ENCODE peak calls at places on chromosomes 6 and 20, in eight cellular contexts. One of them, this sample, is unnamed.

GRCh38 chr20:4544765-4545164 is 176.9 kb upstream of the PRND start:
- DNase-seq in naive thymus-derived CD8-positive, alpha-beta T cell: no peak
- DNase-seq in RWPE1: no peak
- DNase-seq in ACHN: no peak
- DNase-seq in activated gamma-delta T cell: no peak
- DNase-seq in tibial nerve: no peak
- DNase-seq in stimulated activated naive CD4-positive, alpha-beta T cell: no peak
- DNase-seq in OCI-LY7: no peak
- DNase-seq in this sample: no peak

GRCh38 chr6:132814716-132815570 is 574 bp downstream of the RPS12 start:
- DNase-seq in tibial nerve: no peak
- DNase-seq in naive thymus-derived CD8-positive, alpha-beta T cell: no peak
- DNase-seq in OCI-LY7: peak
- DNase-seq in activated gamma-delta T cell: no peak
- DNase-seq in stimulated activated naive CD4-positive, alpha-beta T cell: no peak
- DNase-seq in ACHN: no peak
- DNase-seq in RWPE1: no peak
- DNase-seq in this sample: no peak

GRCh38 chr6:37206674-37207073 is 36.7 kb downstream of the PIM1 start:
- DNase-seq in naive thymus-derived CD8-positive, alpha-beta T cell: no peak
- DNase-seq in ACHN: no peak
- DNase-seq in OCI-LY7: no peak
- DNase-seq in tibial nerve: no peak
- DNase-seq in RWPE1: no peak
- DNase-seq in stimulated activated naive CD4-positive, alpha-beta T cell: no peak
- DNase-seq in activated gamma-delta T cell: no peak
- DNase-seq in this sample: no peak

GRCh38 chr20:50546729-50547314 is 36.6 kb downstream of the PTPN1 start:
- DNase-seq in tibial nerve: no peak
- DNase-seq in stimulated activated naive CD4-positive, alpha-beta T cell: no peak
- DNase-seq in activated gamma-delta T cell: no peak
- DNase-seq in OCI-LY7: peak
- DNase-seq in naive thymus-derived CD8-positive, alpha-beta T cell: peak
- DNase-seq in RWPE1: no peak
- DNase-seq in ACHN: no peak
- DNase-seq in this sample: no peak

GRCh38 chr6:27096834-27097511 is 150.5 kb upstream of the PRSS16 start:
- DNase-seq in stimulated activated naive CD4-positive, alpha-beta T cell: no peak
- DNase-seq in ACHN: no peak
- DNase-seq in OCI-LY7: no peak
- DNase-seq in RWPE1: peak
- DNase-seq in tibial nerve: no peak
- DNase-seq in activated gamma-delta T cell: no peak
- DNase-seq in naive thymus-derived CD8-positive, alpha-beta T cell: no peak
- DNase-seq in this sample: peak

GRCh38 chr6:139402935-139403386 is 28.5 kb upstream of the CITED2 start:
- DNase-seq in OCI-LY7: no peak
- DNase-seq in ACHN: no peak
- DNase-seq in naive thymus-derived CD8-positive, alpha-beta T cell: no peak
- DNase-seq in stimulated activated naive CD4-positive, alpha-beta T cell: no peak
- DNase-seq in tibial nerve: no peak
- DNase-seq in activated gamma-delta T cell: no peak
- DNase-seq in RWPE1: no peak
- DNase-seq in this sample: no peak

GRCh38 chr6:55664581-55665223 is 85.7 kb upstream of the HMGCLL1 start:
- DNase-seq in ACHN: no peak
- DNase-seq in RWPE1: peak
- DNase-seq in tibial nerve: no peak
- DNase-seq in stimulated activated naive CD4-positive, alpha-beta T cell: no peak
- DNase-seq in naive thymus-derived CD8-positive, alpha-beta T cell: no peak
- DNase-seq in OCI-LY7: no peak
- DNase-seq in activated gamma-delta T cell: no peak
- DNase-seq in this sample: no peak

GRCh38 chr6:9783567-9783966 is 631.3 kb downstream of the TFAP2A start:
- DNase-seq in RWPE1: no peak
- DNase-seq in ACHN: no peak
- DNase-seq in activated gamma-delta T cell: no peak
- DNase-seq in naive thymus-derived CD8-positive, alpha-beta T cell: no peak
- DNase-seq in OCI-LY7: no peak
- DNase-seq in tibial nerve: no peak
- DNase-seq in stimulated activated naive CD4-positive, alpha-beta T cell: no peak
- DNase-seq in this sample: no peak

GRCh38 chr6:125787791-125788190 is 3.0 kb upstream of the NCOA7 start:
- DNase-seq in naive thymus-derived CD8-positive, alpha-beta T cell: no peak
- DNase-seq in stimulated activated naive CD4-positive, alpha-beta T cell: no peak
- DNase-seq in RWPE1: no peak
- DNase-seq in activated gamma-delta T cell: no peak
- DNase-seq in tibial nerve: no peak
- DNase-seq in ACHN: no peak
- DNase-seq in OCI-LY7: peak
- DNase-seq in this sample: no peak

GRCh38 chr20:59063358-59064213 is 21.0 kb upstream of the PRELID3B start:
- DNase-seq in activated gamma-delta T cell: no peak
- DNase-seq in OCI-LY7: no peak
- DNase-seq in tibial nerve: no peak
- DNase-seq in RWPE1: peak
- DNase-seq in stimulated activated naive CD4-positive, alpha-beta T cell: no peak
- DNase-seq in naive thymus-derived CD8-positive, alpha-beta T cell: no peak
- DNase-seq in ACHN: no peak
- DNase-seq in this sample: no peak

GRCh38 chr20:50580016-50580747 is 70.0 kb downstream of the PTPN1 start:
- DNase-seq in tibial nerve: peak
- DNase-seq in naive thymus-derived CD8-positive, alpha-beta T cell: peak
- DNase-seq in RWPE1: peak
- DNase-seq in ACHN: peak
- DNase-seq in OCI-LY7: peak
- DNase-seq in activated gamma-delta T cell: no peak
- DNase-seq in stimulated activated naive CD4-positive, alpha-beta T cell: peak
- DNase-seq in this sample: no peak

GRCh38 chr6:2866183-2866846 is 24.7 kb upstream of the SERPINB1 start:
- DNase-seq in OCI-LY7: no peak
- DNase-seq in stimulated activated naive CD4-positive, alpha-beta T cell: no peak
- DNase-seq in tibial nerve: no peak
- DNase-seq in ACHN: peak
- DNase-seq in naive thymus-derived CD8-positive, alpha-beta T cell: no peak
- DNase-seq in activated gamma-delta T cell: no peak
- DNase-seq in RWPE1: no peak
- DNase-seq in this sample: no peak

GRCh38 chr6:153858529-153858928 is 180.5 kb upstream of the OPRM1 start:
- DNase-seq in ACHN: no peak
- DNase-seq in RWPE1: no peak
- DNase-seq in tibial nerve: no peak
- DNase-seq in naive thymus-derived CD8-positive, alpha-beta T cell: no peak
- DNase-seq in activated gamma-delta T cell: no peak
- DNase-seq in OCI-LY7: no peak
- DNase-seq in stimulated activated naive CD4-positive, alpha-beta T cell: no peak
- DNase-seq in this sample: no peak

GRCh38 chr6:21187485-21187884 is 406.1 kb upstream of the SOX4 start:
- DNase-seq in activated gamma-delta T cell: no peak
- DNase-seq in ACHN: no peak
- DNase-seq in stimulated activated naive CD4-positive, alpha-beta T cell: no peak
- DNase-seq in OCI-LY7: no peak
- DNase-seq in tibial nerve: no peak
- DNase-seq in naive thymus-derived CD8-positive, alpha-beta T cell: no peak
- DNase-seq in RWPE1: no peak
- DNase-seq in this sample: no peak

GRCh38 chr20:24779166-24779565 is 169.9 kb upstream of the CST7 start:
- DNase-seq in tibial nerve: no peak
- DNase-seq in activated gamma-delta T cell: no peak
- DNase-seq in naive thymus-derived CD8-positive, alpha-beta T cell: no peak
- DNase-seq in stimulated activated naive CD4-positive, alpha-beta T cell: no peak
- DNase-seq in RWPE1: no peak
- DNase-seq in ACHN: no peak
- DNase-seq in OCI-LY7: no peak
- DNase-seq in this sample: no peak

GRCh38 chr6:111722220-111722731 is 116.6 kb upstream of the TRAF3IP2 start:
- DNase-seq in ACHN: no peak
- DNase-seq in activated gamma-delta T cell: no peak
- DNase-seq in RWPE1: no peak
- DNase-seq in stimulated activated naive CD4-positive, alpha-beta T cell: no peak
- DNase-seq in OCI-LY7: no peak
- DNase-seq in tibial nerve: no peak
- DNase-seq in naive thymus-derived CD8-positive, alpha-beta T cell: no peak
- DNase-seq in this sample: no peak

GRCh38 chr6:107627928-107628327 is 138.0 kb downstream of the SOBP start:
- DNase-seq in naive thymus-derived CD8-positive, alpha-beta T cell: no peak
- DNase-seq in activated gamma-delta T cell: no peak
- DNase-seq in RWPE1: no peak
- DNase-seq in ACHN: no peak
- DNase-seq in stimulated activated naive CD4-positive, alpha-beta T cell: no peak
- DNase-seq in OCI-LY7: no peak
- DNase-seq in tibial nerve: no peak
- DNase-seq in this sample: no peak

GRCh38 chr6:74733830-74734591 is 471.8 kb downstream of the COL12A1 start:
- DNase-seq in naive thymus-derived CD8-positive, alpha-beta T cell: no peak
- DNase-seq in RWPE1: no peak
- DNase-seq in stimulated activated naive CD4-positive, alpha-beta T cell: no peak
- DNase-seq in tibial nerve: no peak
- DNase-seq in OCI-LY7: no peak
- DNase-seq in activated gamma-delta T cell: no peak
- DNase-seq in ACHN: no peak
- DNase-seq in this sample: no peak